ENCODE peak calls at places on chromosomes 16 and 17, in six cellular contexts. H, T, E, J, O and R are unnamed samples.

GRCh38 chr17:55433029-55433628 is 11.5 kb upstream of the MMD start:
- DNase-seq in H (no peak), T (no peak), E (no peak), J (no peak), O (peak), R (no peak)

GRCh38 chr17:50169121-50169764 is 3.4 kb downstream of the SGCA start:
- DNase-seq in H (no peak), T (peak), E (peak), J (peak), O (no peak), R (peak)

GRCh38 chr17:59856859-59857794 is 35.6 kb downstream of the TUBD1 start:
- DNase-seq in H (no peak), T (no peak), E (no peak), J (no peak), O (no peak), R (no peak)

GRCh38 chr16:88442811-88443576 is 10.1 kb upstream of the ZFPM1 start:
- DNase-seq in H (peak), T (peak), E (peak), J (peak), O (peak), R (peak)

GRCh38 chr16:83878838-83879237 is 20.1 kb upstream of the MLYCD start:
- DNase-seq in H (no peak), T (peak), E (no peak), J (peak), O (peak), R (peak)

GRCh38 chr17:82247856-82248671 is 19.2 kb downstream of the SLC16A3 start:
- DNase-seq in H (no peak), T (no peak), E (no peak), J (no peak), O (no peak), R (no peak)

GRCh38 chr17:45035848-45036247 is 15.6 kb downstream of the DCAKD start:
- DNase-seq in H (no peak), T (no peak), E (no peak), J (peak), O (no peak), R (no peak)

GRCh38 chr17:58330997-58331814 is 2.6 kb upstream of the TSPOAP1 start:
- DNase-seq in H (no peak), T (no peak), E (peak), J (no peak), O (no peak), R (no peak)

GRCh38 chr17:14790518-14790917 is 474.6 kb downstream of the PMP22 start:
- DNase-seq in H (no peak), T (peak), E (no peak), J (no peak), O (no peak), R (no peak)

GRCh38 chr17:17090642-17091103 is 48.4 kb downstream of the MPRIP start:
- DNase-seq in H (no peak), T (no peak), E (peak), J (no peak), O (peak), R (no peak)